ENCODE peak calls at places on chromosomes 13 and 19, in eight cellular contexts. One of them, this sample, is unnamed. For H4K20me1, the result is how much of the 10 kb centered on the place peaks cover.

GRCh38 chr19:10087296-10088061 is 1.4 kb downstream of the SHFL start:
- DNase-seq in H9: no peak
- DNase-seq in Karpas-422: no peak
- DNase-seq in neural progenitor cell: no peak
- DNase-seq in HepG2: no peak
- DNase-seq in K562: no peak
- DNase-seq in GM23338: no peak
- DNase-seq in IMR-90: no peak
- DNase-seq in this sample: no peak

GRCh38 chr13:106905380-106906259 is 337.7 kb upstream of the ARGLU1 start:
- DNase-seq in Karpas-422: no peak
- DNase-seq in GM23338: no peak
- DNase-seq in K562: no peak
- DNase-seq in neural progenitor cell: no peak
- DNase-seq in HepG2: no peak
- DNase-seq in H9: no peak
- DNase-seq in IMR-90: no peak
- DNase-seq in this sample: no peak

GRCh38 chr13:111503905-111504695 is 183.7 kb downstream of the TEX29 start:
- DNase-seq in H9: no peak
- DNase-seq in GM23338: no peak
- DNase-seq in HepG2: no peak
- DNase-seq in IMR-90: no peak
- DNase-seq in neural progenitor cell: no peak
- DNase-seq in K562: no peak
- DNase-seq in Karpas-422: no peak
- DNase-seq in this sample: no peak

GRCh38 chr19:48918801-48919247 is 14.7 kb upstream of the DHDH start:
- DNase-seq in IMR-90: no peak
- DNase-seq in HepG2: no peak
- DNase-seq in neural progenitor cell: peak
- DNase-seq in Karpas-422: peak
- DNase-seq in H9: peak
- DNase-seq in GM23338: peak
- DNase-seq in K562: peak
- DNase-seq in this sample: no peak

GRCh38 chr19:53195265-53195879 is 2.2 kb upstream of the ZNF665 start:
- DNase-seq in K562: peak
- DNase-seq in Karpas-422: peak
- DNase-seq in IMR-90: peak
- DNase-seq in GM23338: peak
- DNase-seq in H9: peak
- DNase-seq in neural progenitor cell: peak
- DNase-seq in HepG2: peak
- DNase-seq in this sample: peak

GRCh38 chr13:29878101-29878500 is 27.7 kb upstream of the UBL3 start:
- DNase-seq in HepG2: no peak
- DNase-seq in GM23338: no peak
- DNase-seq in Karpas-422: no peak
- DNase-seq in K562: no peak
- DNase-seq in neural progenitor cell: no peak
- DNase-seq in H9: no peak
- DNase-seq in IMR-90: peak
- DNase-seq in this sample: peak

GRCh38 chr13:112453207-112453829 is 77.2 kb downstream of the SPACA7 start:
- DNase-seq in Karpas-422: no peak
- DNase-seq in neural progenitor cell: no peak
- DNase-seq in HepG2: no peak
- DNase-seq in H9: peak
- DNase-seq in IMR-90: no peak
- DNase-seq in K562: no peak
- DNase-seq in GM23338: no peak
- DNase-seq in this sample: no peak

GRCh38 chr13:32264407-32264806 is 50.8 kb downstream of the ZAR1L start:
- DNase-seq in H9: no peak
- DNase-seq in IMR-90: peak
- DNase-seq in Karpas-422: peak
- DNase-seq in K562: no peak
- DNase-seq in neural progenitor cell: no peak
- DNase-seq in HepG2: no peak
- DNase-seq in GM23338: no peak
- DNase-seq in this sample: peak

GRCh38 chr13:76884571-76885202 is 1.5 kb downstream of the KCTD12 start:
- DNase-seq in IMR-90: peak
- DNase-seq in Karpas-422: no peak
- DNase-seq in neural progenitor cell: no peak
- DNase-seq in HepG2: no peak
- DNase-seq in K562: peak
- DNase-seq in GM23338: no peak
- DNase-seq in H9: no peak
- DNase-seq in this sample: peak

GRCh38 chr13:25493930-25494707 is 122.3 kb downstream of the ATP8A2 start:
- DNase-seq in Karpas-422: peak
- DNase-seq in HepG2: no peak
- DNase-seq in K562: no peak
- DNase-seq in IMR-90: no peak
- DNase-seq in neural progenitor cell: peak
- DNase-seq in GM23338: peak
- DNase-seq in H9: peak
- DNase-seq in this sample: no peak

GRCh38 chr19:939922-940321 is 14.1 kb downstream of the ARID3A start:
- DNase-seq in HepG2: no peak
- DNase-seq in IMR-90: no peak
- DNase-seq in neural progenitor cell: no peak
- DNase-seq in H9: no peak
- DNase-seq in Karpas-422: no peak
- DNase-seq in K562: no peak
- DNase-seq in GM23338: no peak
- DNase-seq in this sample: no peak
- H4K20me1 ChIP-seq in HepG2: half or more
- H4K20me1 ChIP-seq in IMR-90: half or more
- H4K20me1 ChIP-seq in neural progenitor cell: half or more
- H4K20me1 ChIP-seq in H9: under half
- H4K20me1 ChIP-seq in Karpas-422: under half
- H4K20me1 ChIP-seq in K562: under half
- H4K20me1 ChIP-seq in GM23338: under half
- H4K20me1 ChIP-seq in this sample: under half

DNA sequence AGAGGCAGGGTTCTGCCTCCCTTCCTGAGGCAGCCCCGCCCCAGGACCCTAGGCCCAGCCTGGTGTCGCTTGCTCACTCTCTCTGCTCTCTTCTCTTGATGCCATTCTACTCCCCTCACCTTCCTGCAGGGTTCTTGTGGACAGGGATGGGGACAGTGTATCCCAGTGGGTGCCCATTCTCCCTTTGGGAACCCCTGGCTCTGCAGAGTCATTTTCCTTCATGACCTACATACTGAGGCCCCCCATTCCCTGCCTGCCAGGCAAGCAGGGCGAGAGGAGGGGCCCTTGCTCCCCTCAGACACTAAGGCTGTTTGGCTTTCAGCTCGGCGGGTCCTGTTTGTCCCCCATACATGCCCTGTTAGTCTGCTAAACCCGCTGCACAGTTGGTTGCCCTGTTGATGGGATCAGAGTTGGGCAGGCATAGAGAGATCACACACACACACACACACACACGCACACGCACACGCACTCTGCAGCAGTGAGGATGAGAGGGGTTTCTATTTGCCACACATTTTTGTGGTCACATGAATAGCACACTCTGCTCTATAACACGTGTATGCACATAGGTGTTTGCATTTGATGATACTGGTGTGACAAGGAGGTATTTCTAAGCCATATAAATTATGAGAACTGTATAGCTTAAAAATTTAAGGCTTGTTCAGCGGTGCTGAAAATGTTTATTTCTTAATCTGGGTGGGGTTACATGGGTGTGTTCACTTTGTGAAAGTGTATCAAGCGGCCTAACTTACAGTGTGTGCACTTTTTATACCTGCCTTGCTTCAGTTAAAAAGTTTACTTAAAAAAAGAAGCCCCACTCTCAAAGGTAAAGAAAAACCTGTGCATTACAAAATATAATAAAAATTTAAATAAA is 20.3 kb downstream of the NFIX start:
- DNase-seq in K562: no peak
- DNase-seq in HepG2: no peak
- DNase-seq in H9: peak
- DNase-seq in IMR-90: peak
- DNase-seq in Karpas-422: no peak
- DNase-seq in neural progenitor cell: peak
- DNase-seq in GM23338: peak
- DNase-seq in this sample: peak
- H3K4me2 ChIP-seq in K562: peak
- H3K4me2 ChIP-seq in HepG2: no peak
- H3K4me2 ChIP-seq in H9: no peak
- H3K4me2 ChIP-seq in IMR-90: no peak
- H3K4me2 ChIP-seq in Karpas-422: no peak
- H3K4me2 ChIP-seq in neural progenitor cell: no peak
- H3K4me2 ChIP-seq in GM23338: peak
- H3K4me2 ChIP-seq in this sample: peak

GRCh38 chr19:18450021-18450933 is 12.3 kb upstream of the ISYNA1 start:
- DNase-seq in IMR-90: no peak
- DNase-seq in K562: no peak
- DNase-seq in neural progenitor cell: no peak
- DNase-seq in HepG2: no peak
- DNase-seq in Karpas-422: no peak
- DNase-seq in GM23338: no peak
- DNase-seq in H9: no peak
- DNase-seq in this sample: no peak
- H4K20me1 ChIP-seq in IMR-90: half or more
- H4K20me1 ChIP-seq in K562: under half
- H4K20me1 ChIP-seq in neural progenitor cell: under half
- H4K20me1 ChIP-seq in HepG2: under half
- H4K20me1 ChIP-seq in Karpas-422: under half
- H4K20me1 ChIP-seq in GM23338: under half
- H4K20me1 ChIP-seq in H9: under half
- H4K20me1 ChIP-seq in this sample: under half

GRCh38 chr19:31317542-31317941 is 31.7 kb downstream of the TSHZ3 start:
- DNase-seq in H9: no peak
- DNase-seq in Karpas-422: no peak
- DNase-seq in IMR-90: no peak
- DNase-seq in neural progenitor cell: no peak
- DNase-seq in HepG2: no peak
- DNase-seq in K562: no peak
- DNase-seq in GM23338: peak
- DNase-seq in this sample: no peak
- H3K4me2 ChIP-seq in H9: no peak
- H3K4me2 ChIP-seq in Karpas-422: no peak
- H3K4me2 ChIP-seq in IMR-90: peak
- H3K4me2 ChIP-seq in neural progenitor cell: peak
- H3K4me2 ChIP-seq in HepG2: no peak
- H3K4me2 ChIP-seq in K562: no peak
- H3K4me2 ChIP-seq in GM23338: peak
- H3K4me2 ChIP-seq in this sample: peak

DNA sequence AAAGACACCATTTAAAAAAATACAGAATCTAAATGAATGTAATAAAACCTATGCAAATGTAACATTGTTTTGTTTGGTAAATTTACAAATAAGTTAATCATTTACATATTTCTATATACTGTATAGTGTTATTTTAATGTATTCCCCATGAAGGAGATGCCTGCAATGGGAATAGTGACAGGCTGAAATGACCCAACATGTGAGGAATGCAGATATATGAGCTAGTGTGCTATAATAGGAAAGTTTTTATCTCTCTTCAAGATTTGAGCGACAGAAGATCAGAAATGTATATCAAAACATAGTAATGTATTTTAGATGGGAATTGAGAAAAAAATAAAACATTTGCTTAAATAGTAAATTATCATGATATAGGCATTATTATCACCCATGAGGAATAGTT is 570.1 kb downstream of the SLITRK1 start:
- DNase-seq in neural progenitor cell: no peak
- DNase-seq in K562: no peak
- DNase-seq in GM23338: no peak
- DNase-seq in HepG2: no peak
- DNase-seq in H9: no peak
- DNase-seq in IMR-90: peak
- DNase-seq in Karpas-422: no peak
- DNase-seq in this sample: no peak
- H4K20me1 ChIP-seq in neural progenitor cell: under half
- H4K20me1 ChIP-seq in K562: under half
- H4K20me1 ChIP-seq in GM23338: under half
- H4K20me1 ChIP-seq in HepG2: under half
- H4K20me1 ChIP-seq in H9: under half
- H4K20me1 ChIP-seq in IMR-90: under half
- H4K20me1 ChIP-seq in Karpas-422: under half
- H4K20me1 ChIP-seq in this sample: under half

GRCh38 chr19:35270381-35270811 is 1.6 kb downstream of the USF2 start:
- DNase-seq in H9: no peak
- DNase-seq in K562: no peak
- DNase-seq in GM23338: no peak
- DNase-seq in HepG2: no peak
- DNase-seq in IMR-90: no peak
- DNase-seq in Karpas-422: no peak
- DNase-seq in neural progenitor cell: no peak
- DNase-seq in this sample: no peak
- H3K4me2 ChIP-seq in H9: peak
- H3K4me2 ChIP-seq in K562: peak
- H3K4me2 ChIP-seq in GM23338: peak
- H3K4me2 ChIP-seq in HepG2: peak
- H3K4me2 ChIP-seq in IMR-90: no peak
- H3K4me2 ChIP-seq in Karpas-422: peak
- H3K4me2 ChIP-seq in neural progenitor cell: no peak
- H3K4me2 ChIP-seq in this sample: no peak

DNA sequence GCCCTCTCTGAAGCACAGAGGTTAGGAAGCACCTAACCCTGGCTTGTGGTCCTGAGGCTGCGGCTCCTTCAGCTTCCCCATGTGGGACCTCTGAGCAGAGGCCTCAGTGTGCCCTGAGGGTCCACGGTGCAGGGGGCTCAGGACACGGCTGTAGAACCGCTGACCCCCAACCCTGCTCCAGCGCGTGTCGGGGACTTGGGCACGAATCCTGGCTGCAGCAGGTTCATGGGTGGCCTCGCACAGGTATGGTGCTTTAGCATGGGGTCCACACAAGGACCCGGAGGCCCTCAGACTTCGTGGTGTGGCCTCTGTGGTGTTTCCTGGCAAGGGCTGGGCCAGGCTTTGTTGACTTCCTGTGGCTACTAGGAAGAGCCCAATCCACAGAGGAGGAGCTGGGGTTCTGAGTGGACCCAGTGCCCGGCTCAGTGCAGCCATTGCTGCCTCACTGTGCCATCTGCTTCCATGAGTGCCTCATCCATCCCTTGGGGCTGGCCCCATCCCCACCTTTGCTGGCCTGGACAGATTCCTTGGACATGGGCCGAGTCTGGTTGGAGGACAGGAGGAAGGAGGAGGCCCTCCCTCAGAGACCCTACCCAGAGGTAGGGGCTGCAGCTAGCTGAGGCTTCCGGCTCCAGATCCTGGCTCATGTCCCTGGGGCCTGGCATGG is 24.5 kb downstream of the ZBTB7A start:
- DNase-seq in K562: no peak
- DNase-seq in IMR-90: no peak
- DNase-seq in H9: no peak
- DNase-seq in Karpas-422: no peak
- DNase-seq in GM23338: no peak
- DNase-seq in HepG2: no peak
- DNase-seq in neural progenitor cell: no peak
- DNase-seq in this sample: no peak
- H4K20me1 ChIP-seq in K562: under half
- H4K20me1 ChIP-seq in IMR-90: half or more
- H4K20me1 ChIP-seq in H9: under half
- H4K20me1 ChIP-seq in Karpas-422: under half
- H4K20me1 ChIP-seq in GM23338: under half
- H4K20me1 ChIP-seq in HepG2: under half
- H4K20me1 ChIP-seq in neural progenitor cell: under half
- H4K20me1 ChIP-seq in this sample: under half